ENCODE peak calls at places on chromosomes 13 and 19, in six cellular contexts. S is C1 segment of cervical spinal cord, L is lower lobe of right lung, D is bronchial epithelial cell, O is endodermal cell, E is keratinocyte. H is an unnamed sample.
A peak's percentile ranks its signal among the peaks of the same experiment; 100 is the strongest.

GRCh38 chr13:42409061-42409460 is 137.1 kb downstream of the AKAP11 start:
- DNase-seq in E (no peak), D (no peak), L (no peak), S (no peak), O (peak; percentile 51), H (peak; percentile 16)

GRCh38 chr19:13043285-13043684 is 48.0 kb downstream of the NFIX start:
- DNase-seq in S (no peak), L (no peak), D (no peak), O (no peak), E (no peak), H (no peak)

GRCh38 chr19:50959731-50960500 is 7.1 kb upstream of the KLK5 start:
- DNase-seq in E (no peak), S (no peak), L (no peak), D (no peak), O (no peak), H (no peak)

GRCh38 chr19:38883286-38883685 is 5.2 kb upstream of the RINL start:
- DNase-seq in E (no peak), S (no peak), L (no peak), O (no peak), D (no peak), H (no peak)

GRCh38 chr13:30968734-30969335 is 36.4 kb downstream of the TEX26 start:
- DNase-seq in E (no peak), D (peak; percentile 25), S (no peak), L (no peak), O (no peak), H (no peak)

GRCh38 chr13:83780201-83780600 is 102.1 kb downstream of the SLITRK1 start:
- DNase-seq in D (peak; percentile 47), L (no peak), O (peak; percentile 64), E (peak; percentile 2), S (no peak), H (peak; percentile 82)

GRCh38 chr13:112825071-112825470 is 135.2 kb downstream of the ATP11A start:
- DNase-seq in O (no peak), D (no peak), E (no peak), S (no peak), L (no peak), H (no peak)

GRCh38 chr13:105165449-105166125 is 1369.9 kb downstream of the EFNB2 start:
- DNase-seq in D (no peak), L (peak; percentile 71), E (no peak), S (no peak), O (no peak), H (no peak)

GRCh38 chr13:107817652-107818287 is 397.6 kb downstream of the LIG4 start:
- DNase-seq in E (no peak), D (no peak), S (no peak), L (no peak), O (no peak), H (peak; percentile 75)

GRCh38 chr19:6216996-6217751 is 62.6 kb downstream of the MLLT1 start:
- DNase-seq in O (no peak), S (no peak), L (peak; percentile 79), D (no peak), E (no peak), H (peak; percentile 89)

GRCh38 chr19:17686027-17686511 is 2.1 kb downstream of the UNC13A start:
- DNase-seq in E (no peak), S (no peak), L (no peak), O (no peak), D (no peak), H (peak; percentile 69)

GRCh38 chr13:74465279-74465678 is 331.1 kb upstream of the KLF12 start:
- DNase-seq in S (no peak), D (no peak), L (no peak), O (no peak), E (no peak), H (peak; percentile 35)

GRCh38 chr19:54626757-54627156 is 3.5 kb upstream of the LILRB1 start:
- DNase-seq in S (no peak), D (no peak), O (no peak), L (no peak), E (no peak), H (no peak)

GRCh38 chr13:113660066-113660465 is 2.1 kb upstream of the ATP4B start:
- DNase-seq in E (no peak), L (no peak), O (no peak), D (no peak), S (no peak), H (no peak)

H was measured in GM23338.